ENCODE peak calls at places on chromosomes 16 and 17, in six cellular contexts. One of them, this sample, is unnamed.

GRCh38 chr17:28145348-28145747 is 102.9 kb downstream of the NLK start:
- DNase-seq in ACHN: peak
- DNase-seq in activated CD4-positive, alpha-beta T cell treated with anti-CD3 and anti-CD28 coated beads, Interleukin-2, amount 50 U/mL, for 1 hour: no peak
- DNase-seq in anterior cingulate cortex: no peak
- DNase-seq in T-helper 17 cell: no peak
- DNase-seq in amniotic stem cell: no peak
- DNase-seq in this sample: no peak

GRCh38 chr16:89890886-89891657 is 17.7 kb downstream of the TCF25 start:
- DNase-seq in amniotic stem cell: no peak
- DNase-seq in activated CD4-positive, alpha-beta T cell treated with anti-CD3 and anti-CD28 coated beads, Interleukin-2, amount 50 U/mL, for 1 hour: no peak
- DNase-seq in ACHN: no peak
- DNase-seq in T-helper 17 cell: no peak
- DNase-seq in anterior cingulate cortex: no peak
- DNase-seq in this sample: no peak

GRCh38 chr16:17773698-17774101 is 302.9 kb upstream of the XYLT1 start:
- DNase-seq in anterior cingulate cortex: peak
- DNase-seq in T-helper 17 cell: no peak
- DNase-seq in amniotic stem cell: no peak
- DNase-seq in activated CD4-positive, alpha-beta T cell treated with anti-CD3 and anti-CD28 coated beads, Interleukin-2, amount 50 U/mL, for 1 hour: no peak
- DNase-seq in ACHN: no peak
- DNase-seq in this sample: no peak

GRCh38 chr16:48971571-48972071 is 310.0 kb downstream of the CBLN1 start:
- DNase-seq in ACHN: no peak
- DNase-seq in anterior cingulate cortex: no peak
- DNase-seq in T-helper 17 cell: no peak
- DNase-seq in amniotic stem cell: no peak
- DNase-seq in activated CD4-positive, alpha-beta T cell treated with anti-CD3 and anti-CD28 coated beads, Interleukin-2, amount 50 U/mL, for 1 hour: no peak
- DNase-seq in this sample: no peak

GRCh38 chr17:66373944-66374817 is 71.8 kb downstream of the PRKCA start:
- DNase-seq in amniotic stem cell: no peak
- DNase-seq in ACHN: no peak
- DNase-seq in anterior cingulate cortex: peak
- DNase-seq in activated CD4-positive, alpha-beta T cell treated with anti-CD3 and anti-CD28 coated beads, Interleukin-2, amount 50 U/mL, for 1 hour: peak
- DNase-seq in T-helper 17 cell: peak
- DNase-seq in this sample: no peak

GRCh38 chr17:60141111-60142018 is 8.4 kb upstream of the CA4 start:
- DNase-seq in anterior cingulate cortex: no peak
- DNase-seq in ACHN: no peak
- DNase-seq in amniotic stem cell: no peak
- DNase-seq in activated CD4-positive, alpha-beta T cell treated with anti-CD3 and anti-CD28 coated beads, Interleukin-2, amount 50 U/mL, for 1 hour: no peak
- DNase-seq in T-helper 17 cell: no peak
- DNase-seq in this sample: no peak

GRCh38 chr17:47987240-47987835 is 16.4 kb downstream of the CDK5RAP3 start:
- DNase-seq in ACHN: no peak
- DNase-seq in anterior cingulate cortex: no peak
- DNase-seq in activated CD4-positive, alpha-beta T cell treated with anti-CD3 and anti-CD28 coated beads, Interleukin-2, amount 50 U/mL, for 1 hour: no peak
- DNase-seq in amniotic stem cell: no peak
- DNase-seq in T-helper 17 cell: no peak
- DNase-seq in this sample: peak

GRCh38 chr16:78505544-78506371 is 406.3 kb downstream of the WWOX start:
- DNase-seq in anterior cingulate cortex: peak
- DNase-seq in activated CD4-positive, alpha-beta T cell treated with anti-CD3 and anti-CD28 coated beads, Interleukin-2, amount 50 U/mL, for 1 hour: no peak
- DNase-seq in amniotic stem cell: no peak
- DNase-seq in T-helper 17 cell: no peak
- DNase-seq in ACHN: peak
- DNase-seq in this sample: no peak

GRCh38 chr17:80791758-80792284 is 199.8 kb upstream of the CHMP6 start:
- DNase-seq in amniotic stem cell: peak
- DNase-seq in anterior cingulate cortex: no peak
- DNase-seq in ACHN: peak
- DNase-seq in T-helper 17 cell: no peak
- DNase-seq in activated CD4-positive, alpha-beta T cell treated with anti-CD3 and anti-CD28 coated beads, Interleukin-2, amount 50 U/mL, for 1 hour: peak
- DNase-seq in this sample: peak

GRCh38 chr17:6487243-6488007 is 43.2 kb downstream of the PIMREG start:
- DNase-seq in activated CD4-positive, alpha-beta T cell treated with anti-CD3 and anti-CD28 coated beads, Interleukin-2, amount 50 U/mL, for 1 hour: no peak
- DNase-seq in amniotic stem cell: no peak
- DNase-seq in anterior cingulate cortex: no peak
- DNase-seq in T-helper 17 cell: no peak
- DNase-seq in ACHN: no peak
- DNase-seq in this sample: no peak

GRCh38 chr17:36486204-36487194 is at the start of gene ZNHIT3:
- DNase-seq in anterior cingulate cortex: peak
- DNase-seq in T-helper 17 cell: peak
- DNase-seq in amniotic stem cell: peak
- DNase-seq in activated CD4-positive, alpha-beta T cell treated with anti-CD3 and anti-CD28 coated beads, Interleukin-2, amount 50 U/mL, for 1 hour: peak
- DNase-seq in ACHN: peak
- DNase-seq in this sample: peak

GRCh38 chr17:55005520-55005919 is 37.0 kb downstream of the STXBP4 start:
- DNase-seq in amniotic stem cell: no peak
- DNase-seq in anterior cingulate cortex: no peak
- DNase-seq in T-helper 17 cell: no peak
- DNase-seq in ACHN: peak
- DNase-seq in activated CD4-positive, alpha-beta T cell treated with anti-CD3 and anti-CD28 coated beads, Interleukin-2, amount 50 U/mL, for 1 hour: no peak
- DNase-seq in this sample: peak

GRCh38 chr17:8046929-8047768 is 8.3 kb downstream of the ALOX15B start:
- DNase-seq in T-helper 17 cell: no peak
- DNase-seq in amniotic stem cell: no peak
- DNase-seq in anterior cingulate cortex: no peak
- DNase-seq in ACHN: no peak
- DNase-seq in activated CD4-positive, alpha-beta T cell treated with anti-CD3 and anti-CD28 coated beads, Interleukin-2, amount 50 U/mL, for 1 hour: no peak
- DNase-seq in this sample: no peak

GRCh38 chr17:43655702-43656275 is 5.9 kb downstream of the MEOX1 start:
- DNase-seq in T-helper 17 cell: no peak
- DNase-seq in activated CD4-positive, alpha-beta T cell treated with anti-CD3 and anti-CD28 coated beads, Interleukin-2, amount 50 U/mL, for 1 hour: no peak
- DNase-seq in anterior cingulate cortex: no peak
- DNase-seq in amniotic stem cell: no peak
- DNase-seq in ACHN: no peak
- DNase-seq in this sample: no peak

GRCh38 chr17:14926526-14927122 is 338.5 kb downstream of the PMP22 start:
- DNase-seq in T-helper 17 cell: peak
- DNase-seq in amniotic stem cell: peak
- DNase-seq in ACHN: peak
- DNase-seq in anterior cingulate cortex: no peak
- DNase-seq in activated CD4-positive, alpha-beta T cell treated with anti-CD3 and anti-CD28 coated beads, Interleukin-2, amount 50 U/mL, for 1 hour: peak
- DNase-seq in this sample: peak

GRCh38 chr17:82339634-82340580 is 6.3 kb upstream of the SECTM1 start:
- DNase-seq in amniotic stem cell: no peak
- DNase-seq in activated CD4-positive, alpha-beta T cell treated with anti-CD3 and anti-CD28 coated beads, Interleukin-2, amount 50 U/mL, for 1 hour: no peak
- DNase-seq in ACHN: no peak
- DNase-seq in anterior cingulate cortex: no peak
- DNase-seq in T-helper 17 cell: no peak
- DNase-seq in this sample: no peak

GRCh38 chr17:2777242-2777867 is 18.9 kb upstream of the RAP1GAP2 start:
- DNase-seq in anterior cingulate cortex: no peak
- DNase-seq in T-helper 17 cell: no peak
- DNase-seq in activated CD4-positive, alpha-beta T cell treated with anti-CD3 and anti-CD28 coated beads, Interleukin-2, amount 50 U/mL, for 1 hour: no peak
- DNase-seq in ACHN: no peak
- DNase-seq in amniotic stem cell: no peak
- DNase-seq in this sample: no peak

GRCh38 chr16:17346774-17347569 is 123.8 kb downstream of the XYLT1 start:
- DNase-seq in T-helper 17 cell: no peak
- DNase-seq in ACHN: no peak
- DNase-seq in amniotic stem cell: no peak
- DNase-seq in anterior cingulate cortex: no peak
- DNase-seq in activated CD4-positive, alpha-beta T cell treated with anti-CD3 and anti-CD28 coated beads, Interleukin-2, amount 50 U/mL, for 1 hour: no peak
- DNase-seq in this sample: no peak

GRCh38 chr17:20733923-20734322 is 154.4 kb downstream of the CDRT15L2 start:
- DNase-seq in ACHN: no peak
- DNase-seq in T-helper 17 cell: no peak
- DNase-seq in anterior cingulate cortex: no peak
- DNase-seq in activated CD4-positive, alpha-beta T cell treated with anti-CD3 and anti-CD28 coated beads, Interleukin-2, amount 50 U/mL, for 1 hour: no peak
- DNase-seq in amniotic stem cell: no peak
- DNase-seq in this sample: no peak

GRCh38 chr16:58837950-58838349 is 103.8 kb upstream of the GOT2 start:
- DNase-seq in anterior cingulate cortex: no peak
- DNase-seq in amniotic stem cell: no peak
- DNase-seq in activated CD4-positive, alpha-beta T cell treated with anti-CD3 and anti-CD28 coated beads, Interleukin-2, amount 50 U/mL, for 1 hour: no peak
- DNase-seq in ACHN: no peak
- DNase-seq in T-helper 17 cell: no peak
- DNase-seq in this sample: no peak

GRCh38 chr17:57561072-57561861 is 183.8 kb downstream of the CCDC182 start:
- DNase-seq in amniotic stem cell: no peak
- DNase-seq in anterior cingulate cortex: no peak
- DNase-seq in activated CD4-positive, alpha-beta T cell treated with anti-CD3 and anti-CD28 coated beads, Interleukin-2, amount 50 U/mL, for 1 hour: no peak
- DNase-seq in T-helper 17 cell: no peak
- DNase-seq in ACHN: no peak
- DNase-seq in this sample: no peak

GRCh38 chr16:11915644-11916523 is at the start of gene GSPT1:
- DNase-seq in anterior cingulate cortex: peak
- DNase-seq in T-helper 17 cell: peak
- DNase-seq in amniotic stem cell: peak
- DNase-seq in ACHN: peak
- DNase-seq in activated CD4-positive, alpha-beta T cell treated with anti-CD3 and anti-CD28 coated beads, Interleukin-2, amount 50 U/mL, for 1 hour: peak
- DNase-seq in this sample: peak

GRCh38 chr16:57265850-57266530 is 18.5 kb downstream of the PLLP start:
- DNase-seq in amniotic stem cell: no peak
- DNase-seq in anterior cingulate cortex: no peak
- DNase-seq in ACHN: peak
- DNase-seq in activated CD4-positive, alpha-beta T cell treated with anti-CD3 and anti-CD28 coated beads, Interleukin-2, amount 50 U/mL, for 1 hour: no peak
- DNase-seq in T-helper 17 cell: no peak
- DNase-seq in this sample: peak

GRCh38 chr17:8332688-8333087 is 7.0 kb upstream of the ODF4 start:
- DNase-seq in amniotic stem cell: no peak
- DNase-seq in T-helper 17 cell: no peak
- DNase-seq in anterior cingulate cortex: no peak
- DNase-seq in activated CD4-positive, alpha-beta T cell treated with anti-CD3 and anti-CD28 coated beads, Interleukin-2, amount 50 U/mL, for 1 hour: no peak
- DNase-seq in ACHN: no peak
- DNase-seq in this sample: no peak